ENCODE peak calls at places on chromosomes 5 and 9, in nine cellular contexts. J, E, Z, L, K, O, D, I and S are unnamed samples.

GRCh38 chr5:111764019-111764418 is 7.0 kb upstream of the NREP start:
- DNase-seq in J (no peak), E (no peak), Z (no peak), L (no peak), K (no peak), O (no peak), D (no peak), I (no peak), S (no peak)

GRCh38 chr9:18333157-18333556 is 140.8 kb upstream of the ADAMTSL1 start:
- DNase-seq in J (no peak), E (no peak), Z (no peak), L (no peak), K (no peak), O (peak), D (no peak), I (no peak), S (no peak)

GRCh38 chr5:163938595-163938994 is 433.2 kb downstream of the MAT2B start:
- DNase-seq in J (no peak), E (no peak), Z (no peak), L (no peak), K (no peak), O (peak), D (peak), I (no peak), S (no peak)

GRCh38 chr9:71761938-71762353 is 6.4 kb downstream of the CEMIP2 start:
- DNase-seq in J (no peak), E (no peak), Z (no peak), L (no peak), K (no peak), O (peak), D (no peak), I (no peak), S (no peak)

GRCh38 chr5:150801117-150801927 is 22.8 kb downstream of the SMIM3 start:
- DNase-seq in J (peak), E (no peak), Z (no peak), L (no peak), K (no peak), O (peak), D (no peak), I (no peak), S (no peak)

GRCh38 chr5:2133936-2134335 is 251.2 kb upstream of the IRX4 start:
- DNase-seq in J (no peak), E (no peak), Z (no peak), L (no peak), K (no peak), O (no peak), D (no peak), I (no peak), S (no peak)

GRCh38 chr9:93257808-93258331 is 73.9 kb downstream of the WNK2 start:
- DNase-seq in J (no peak), E (peak), Z (no peak), L (peak), K (peak), O (peak), D (peak), I (no peak), S (no peak)

GRCh38 chr9:113179839-113180238 is 29.0 kb downstream of the SLC31A2 start:
- DNase-seq in J (no peak), E (no peak), Z (peak), L (no peak), K (no peak), O (no peak), D (no peak), I (no peak), S (no peak)

GRCh38 chr9:98797491-98797890 is 1.1 kb upstream of the ANKS6 start:
- DNase-seq in J (no peak), E (no peak), Z (no peak), L (no peak), K (no peak), O (no peak), D (no peak), I (no peak), S (no peak)

GRCh38 chr5:67135381-67135780 is 61.2 kb downstream of the CD180 start:
- DNase-seq in J (no peak), E (no peak), Z (no peak), L (no peak), K (no peak), O (no peak), D (no peak), I (no peak), S (no peak)

GRCh38 chr5:134145779-134146581 is 30.8 kb downstream of the SKP1 start:
- DNase-seq in J (peak), E (peak), Z (peak), L (no peak), K (peak), O (peak), D (peak), I (peak), S (no peak)

GRCh38 chr9:1231998-1232919 is 182.1 kb downstream of the DMRT2 start:
- DNase-seq in J (no peak), E (peak), Z (peak), L (peak), K (peak), O (peak), D (peak), I (peak), S (no peak)

GRCh38 chr5:34449639-34450038 is 206.5 kb upstream of the RAI14 start:
- DNase-seq in J (no peak), E (no peak), Z (no peak), L (no peak), K (no peak), O (no peak), D (no peak), I (no peak), S (no peak)

GRCh38 chr5:127572930-127573329 is 55.5 kb downstream of the PRRC1 start:
- DNase-seq in J (no peak), E (no peak), Z (no peak), L (no peak), K (no peak), O (peak), D (no peak), I (no peak), S (no peak)

GRCh38 chr9:11319477-11320060 is 706.8 kb upstream of the PTPRD start:
- DNase-seq in J (peak), E (no peak), Z (no peak), L (no peak), K (no peak), O (peak), D (no peak), I (no peak), S (no peak)

GRCh38 chr5:19795218-19795617 is 192.8 kb downstream of the CDH18 start:
- DNase-seq in J (no peak), E (no peak), Z (peak), L (no peak), K (no peak), O (peak), D (no peak), I (no peak), S (no peak)

GRCh38 chr9:128558431-128559310 is 6.3 kb downstream of the SPTAN1 start:
- DNase-seq in J (peak), E (peak), Z (peak), L (peak), K (peak), O (peak), D (peak), I (peak), S (peak)

GRCh38 chr5:159310492-159310891 is 19.8 kb downstream of the IL12B start:
- DNase-seq in J (peak), E (no peak), Z (no peak), L (peak), K (peak), O (peak), D (peak), I (no peak), S (no peak)

GRCh38 chr9:136532799-136533774 is 12.8 kb downstream of the NOTCH1 start:
- DNase-seq in J (no peak), E (no peak), Z (no peak), L (no peak), K (no peak), O (no peak), D (no peak), I (no peak), S (no peak)

GRCh38 chr9:4689687-4690104 is 10.3 kb downstream of the CDC37L1 start:
- DNase-seq in J (no peak), E (no peak), Z (no peak), L (no peak), K (no peak), O (peak), D (no peak), I (no peak), S (no peak)

GRCh38 chr5:42632501-42632900 is 124.1 kb upstream of the CCDC152 start:
- DNase-seq in J (no peak), E (no peak), Z (no peak), L (no peak), K (no peak), O (no peak), D (no peak), I (no peak), S (no peak)

GRCh38 chr5:42634575-42634974 is 122.0 kb upstream of the CCDC152 start:
- DNase-seq in J (no peak), E (no peak), Z (no peak), L (no peak), K (no peak), O (no peak), D (no peak), I (no peak), S (no peak)

GRCh38 chr5:42636946-42637345 is 119.7 kb upstream of the CCDC152 start:
- DNase-seq in J (no peak), E (no peak), Z (no peak), L (no peak), K (no peak), O (no peak), D (no peak), I (no peak), S (no peak)

GRCh38 chr5:42638972-42639371 is 117.6 kb upstream of the CCDC152 start:
- DNase-seq in J (no peak), E (no peak), Z (no peak), L (no peak), K (no peak), O (no peak), D (no peak), I (no peak), S (no peak)

DNA sequence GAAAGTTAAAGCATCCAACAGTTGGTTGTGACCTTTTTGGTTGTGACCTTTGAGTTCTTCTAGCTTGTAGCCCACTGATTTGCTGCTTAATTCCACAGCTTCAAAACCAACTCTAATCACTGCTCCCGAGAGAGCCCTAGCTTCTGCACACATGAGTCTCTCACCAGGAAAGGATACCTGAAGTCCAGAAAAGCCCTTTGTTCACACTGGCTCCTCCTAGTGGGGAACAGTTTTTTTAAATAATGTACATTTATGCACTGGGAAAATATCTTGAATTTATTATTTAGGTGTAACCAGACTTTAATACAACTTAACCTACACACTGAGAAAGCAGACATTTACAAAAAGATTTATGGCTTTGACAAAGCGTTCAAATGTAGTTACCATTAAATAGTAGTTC is 120.2 kb upstream of the CCDC152 start:
- DNase-seq in J (no peak), E (no peak), Z (no peak), L (no peak), K (no peak), O (peak), D (no peak), I (no peak), S (no peak)
- TF ChIP-seq CTCF in J (peak), E (no peak), Z (peak), L (no peak), K (no peak), O (peak), D (no peak), I (no peak), S (no peak)

GRCh38 chr5:85288914-85289313 is 904.2 kb upstream of the EDIL3 start:
- DNase-seq in J (no peak), E (no peak), Z (no peak), L (no peak), K (no peak), O (no peak), D (no peak), I (no peak), S (no peak)
- TF ChIP-seq CTCF in J (no peak), E (no peak), Z (no peak), L (no peak), K (no peak), O (no peak), D (no peak), I (no peak), S (no peak)

GRCh38 chr9:127396808-127397721 is at the start of gene SLC2A8:
- DNase-seq in J (peak), E (peak), Z (peak), L (peak), K (peak), O (peak), D (peak), I (peak), S (peak)
- TF ChIP-seq CTCF in J (no peak), E (peak), Z (no peak), L (peak), K (peak), O (peak), D (no peak), I (no peak), S (no peak)

DNA sequence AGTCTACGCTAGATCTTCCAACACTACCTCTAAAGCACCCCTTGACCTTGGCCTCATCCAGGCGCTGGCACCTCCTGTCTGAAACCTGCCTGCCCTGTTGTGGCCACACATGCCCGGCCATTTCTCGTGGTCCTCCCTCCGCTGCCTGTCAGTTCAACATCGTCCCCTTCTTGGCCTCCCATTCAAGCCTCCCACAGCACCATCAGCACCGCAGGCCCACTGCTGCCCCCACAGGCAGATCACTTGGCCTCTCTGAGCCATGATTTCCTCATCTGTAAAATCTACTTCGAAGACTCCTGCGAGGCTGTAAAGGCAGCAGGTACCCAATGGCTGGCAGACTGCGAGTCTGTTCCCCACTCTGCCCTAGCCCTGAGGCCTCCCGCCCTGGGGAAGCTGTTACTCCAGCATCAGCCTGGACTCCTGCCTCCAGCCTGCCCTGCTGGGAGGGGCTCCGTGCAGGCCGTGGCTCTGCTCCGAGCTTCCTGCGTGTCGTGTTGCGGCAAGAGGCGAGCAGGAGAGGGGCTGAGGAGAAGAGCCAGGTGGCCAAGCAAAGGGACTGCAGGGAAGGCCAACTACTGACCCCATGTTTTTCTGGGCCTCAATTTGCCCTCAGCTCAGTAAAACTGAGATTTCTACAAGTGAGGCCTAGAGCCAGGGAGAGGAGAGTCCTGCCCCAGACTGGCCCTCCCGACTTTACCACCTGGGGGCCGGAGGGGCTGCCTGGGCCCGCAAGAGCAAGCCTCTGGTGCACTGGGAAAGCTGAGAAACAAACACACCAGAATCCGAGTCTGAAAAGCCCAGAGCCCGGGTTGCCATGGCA is 70.5 kb upstream of the LRRTM2 start:
- DNase-seq in J (no peak), E (no peak), Z (no peak), L (peak), K (no peak), O (no peak), D (no peak), I (no peak), S (no peak)
- TF ChIP-seq CTCF in J (no peak), E (no peak), Z (peak), L (no peak), K (no peak), O (no peak), D (no peak), I (no peak), S (no peak)

DNA sequence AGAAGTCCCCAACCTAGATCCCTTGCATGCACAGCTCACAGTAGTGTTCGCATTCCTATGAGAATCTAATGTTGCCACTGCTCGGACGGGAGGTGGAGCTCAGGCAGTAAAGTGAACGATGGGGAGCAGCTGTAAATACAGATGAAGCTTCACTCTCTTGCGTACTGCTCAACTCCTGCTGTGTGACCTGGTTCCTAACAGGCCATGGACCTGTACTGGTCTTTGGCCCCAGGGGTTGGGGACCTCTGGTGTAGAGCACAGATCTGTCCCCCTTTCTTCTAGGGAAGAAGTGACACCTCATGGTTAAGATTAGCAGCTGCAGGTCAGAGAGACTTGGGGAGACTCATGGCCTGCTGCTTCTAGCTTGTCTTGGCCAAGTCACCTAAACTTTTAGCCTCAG is 7.1 kb downstream of the ARHGEF28 start:
- DNase-seq in J (no peak), E (no peak), Z (no peak), L (no peak), K (no peak), O (no peak), D (no peak), I (no peak), S (no peak)
- TF ChIP-seq CTCF in J (no peak), E (no peak), Z (no peak), L (no peak), K (no peak), O (no peak), D (no peak), I (no peak), S (no peak)

GRCh38 chr9:37800631-37801286 is at the start of gene DCAF10:
- DNase-seq in J (peak), E (peak), Z (peak), L (peak), K (peak), O (peak), D (peak), I (peak), S (peak)
- TF ChIP-seq CTCF in J (no peak), E (no peak), Z (no peak), L (no peak), K (no peak), O (no peak), D (no peak), I (no peak), S (no peak)

GRCh38 chr9:105425817-105426433 is 21.9 kb upstream of the FSD1L start:
- DNase-seq in J (no peak), E (no peak), Z (no peak), L (no peak), K (no peak), O (peak), D (no peak), I (no peak), S (no peak)
- TF ChIP-seq CTCF in J (peak), E (no peak), Z (peak), L (peak), K (peak), O (peak), D (peak), I (peak), S (no peak)

GRCh38 chr9:80664327-80665210 is 1024.8 kb downstream of the TLE1 start:
- DNase-seq in J (no peak), E (no peak), Z (no peak), L (no peak), K (no peak), O (peak), D (no peak), I (no peak), S (no peak)
- TF ChIP-seq CTCF in J (no peak), E (no peak), Z (no peak), L (no peak), K (no peak), O (peak), D (no peak), I (no peak), S (no peak)